ENCODE peak calls at places on chromosomes 1 and 21, in six cellular contexts. L is HCT116, M is breast epithelium, I is adrenal gland, J is IMR-90, D is A549. C is an unnamed sample.

GRCh38 chr1:53410100-53410541 is 49.1 kb upstream of the DMRTB1 start:
- DNase-seq in I (no peak), J (peak), M (no peak), L (no peak), D (no peak), C (peak)

GRCh38 chr1:225413708-225414375 is 14.0 kb downstream of the LBR start:
- DNase-seq in I (no peak), L (no peak), J (no peak), M (no peak), D (no peak), C (no peak)

GRCh38 chr1:11730429-11730861 is 5.5 kb upstream of the AGTRAP start:
- DNase-seq in D (no peak), L (no peak), I (no peak), J (peak), M (no peak), C (no peak)

GRCh38 chr1:243294723-243295121 is 38.9 kb downstream of the SDCCAG8 start:
- DNase-seq in I (no peak), M (no peak), D (no peak), J (peak), L (no peak), C (no peak)

GRCh38 chr1:13771745-13772144 is 71.8 kb downstream of the PRDM2 start:
- DNase-seq in I (no peak), J (no peak), L (no peak), M (no peak), D (no peak), C (no peak)

GRCh38 chr21:43262427-43262826 is 93.6 kb downstream of the CRYAA start:
- DNase-seq in L (no peak), M (peak), D (no peak), J (peak), I (no peak), C (no peak)

GRCh38 chr1:228209657-228210056 is 1.8 kb downstream of the OBSCN start:
- DNase-seq in D (no peak), J (no peak), M (no peak), L (no peak), I (no peak), C (peak)

GRCh38 chr1:20138346-20138745 is 777 bp upstream of the PLA2G2F start:
- DNase-seq in M (no peak), L (no peak), D (no peak), J (no peak), I (no peak), C (no peak)

GRCh38 chr1:39652105-39652504 is 12.7 kb upstream of the HEYL start:
- DNase-seq in D (no peak), L (no peak), M (no peak), I (no peak), J (no peak), C (no peak)

GRCh38 chr1:18764362-18764761 is 95.1 kb downstream of the TAS1R2 start:
- DNase-seq in M (no peak), L (no peak), I (no peak), D (no peak), J (no peak), C (no peak)

GRCh38 chr21:33747420-33747819 is 105.1 kb downstream of the ITSN1 start:
- DNase-seq in J (no peak), M (no peak), I (no peak), L (no peak), D (no peak), C (no peak)

GRCh38 chr1:207807395-207808321 is 55.8 kb downstream of the CD46 start:
- DNase-seq in L (no peak), I (peak), J (no peak), M (no peak), D (no peak), C (no peak)

DNA sequence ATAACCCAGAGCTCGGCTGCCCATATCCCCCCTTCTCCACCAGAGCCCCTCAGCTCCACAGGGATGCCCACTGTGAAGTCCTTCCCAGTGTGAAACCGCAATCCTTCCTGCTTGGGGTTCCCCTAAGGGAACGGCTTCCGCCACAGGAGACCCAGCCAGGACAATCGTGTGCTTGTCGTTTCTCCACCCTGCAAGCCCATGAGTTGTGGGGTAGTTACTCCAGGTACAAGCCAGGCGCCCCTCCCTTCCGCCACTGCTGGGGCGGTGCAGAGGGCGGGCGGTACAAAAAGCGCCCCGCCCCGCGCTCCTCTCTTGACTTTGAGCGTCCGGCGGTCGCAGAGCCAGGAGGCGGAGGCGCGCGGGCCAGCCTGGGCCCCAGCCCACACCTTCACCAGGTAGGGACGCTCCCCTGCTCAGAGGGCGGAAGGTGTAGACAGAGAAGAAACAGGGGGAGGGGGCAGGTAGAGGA is at the start of gene TINAGL1:
- DNase-seq in L (peak), J (no peak), M (peak), I (no peak), D (no peak), C (no peak)
- TF ChIP-seq POLR2A in L (peak), J (no peak), M (peak), I (peak), D (no peak), C (no peak)

DNA sequence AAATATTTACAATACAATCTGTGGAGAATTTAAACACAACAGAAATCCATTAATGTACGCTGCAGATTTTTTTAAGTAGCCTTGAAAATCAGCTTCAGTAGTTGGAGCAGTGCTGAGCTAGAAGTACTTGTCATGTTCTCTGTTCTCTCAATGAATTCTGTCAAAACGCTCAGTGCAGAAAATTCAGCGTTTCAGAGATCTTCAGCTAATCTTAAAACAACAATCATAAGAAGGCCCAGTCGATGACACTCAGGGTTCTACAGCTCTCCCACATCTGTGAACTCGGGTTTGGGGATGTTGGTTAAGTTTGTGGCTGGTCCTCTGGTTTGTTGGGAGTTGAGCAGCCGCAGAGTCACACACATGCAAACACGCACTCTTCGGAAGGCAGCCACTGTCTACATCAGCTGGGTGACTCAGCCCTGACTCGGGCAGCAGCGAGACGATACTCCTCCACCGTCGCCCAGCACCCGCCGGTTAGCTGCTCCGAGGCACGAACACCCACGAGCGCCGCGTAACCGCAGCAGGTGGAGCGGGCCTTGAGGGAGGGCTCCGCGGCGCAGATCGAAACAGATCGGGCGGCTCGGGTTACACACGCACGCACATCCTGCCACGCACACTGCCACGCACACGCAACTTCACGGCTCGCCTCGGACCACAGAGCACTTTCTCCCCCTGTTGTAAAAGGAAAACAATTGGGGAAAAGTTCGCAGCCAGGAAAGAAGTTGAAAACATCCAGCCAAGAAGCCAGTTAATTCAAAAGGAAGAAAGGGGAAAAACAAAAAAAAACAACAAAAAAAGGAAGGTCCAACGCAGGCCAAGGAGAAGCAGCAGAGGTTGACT is 161.2 kb downstream of the RUNX1 start:
- DNase-seq in J (peak), L (no peak), M (peak), D (peak), I (peak), C (peak)
- TF ChIP-seq POLR2A in J (peak), L (no peak), M (no peak), D (no peak), I (peak), C (no peak)

GRCh38 chr1:78647238-78647637 is 2.4 kb upstream of the IFI44 start:
- DNase-seq in J (no peak), M (no peak), D (no peak), I (no peak), L (no peak), C (no peak)

GRCh38 chr1:78651247-78651646 is 1.6 kb downstream of the IFI44 start:
- DNase-seq in J (peak), M (no peak), I (no peak), L (no peak), D (no peak), C (no peak)

GRCh38 chr1:78652019-78652560 is 2.5 kb downstream of the IFI44 start:
- DNase-seq in M (no peak), D (no peak), L (no peak), I (no peak), J (no peak), C (no peak)

GRCh38 chr1:78650114-78650513 is 483 bp downstream of the IFI44 start:
- DNase-seq in J (no peak), D (no peak), M (no peak), L (no peak), I (no peak), C (no peak)

GRCh38 chr1:78649628-78650027 is at the start of gene IFI44:
- DNase-seq in L (no peak), J (peak), I (peak), M (peak), D (no peak), C (peak)
- TF ChIP-seq POLR2A in L (no peak), J (no peak), I (peak), M (no peak), D (no peak), C (no peak)

DNA sequence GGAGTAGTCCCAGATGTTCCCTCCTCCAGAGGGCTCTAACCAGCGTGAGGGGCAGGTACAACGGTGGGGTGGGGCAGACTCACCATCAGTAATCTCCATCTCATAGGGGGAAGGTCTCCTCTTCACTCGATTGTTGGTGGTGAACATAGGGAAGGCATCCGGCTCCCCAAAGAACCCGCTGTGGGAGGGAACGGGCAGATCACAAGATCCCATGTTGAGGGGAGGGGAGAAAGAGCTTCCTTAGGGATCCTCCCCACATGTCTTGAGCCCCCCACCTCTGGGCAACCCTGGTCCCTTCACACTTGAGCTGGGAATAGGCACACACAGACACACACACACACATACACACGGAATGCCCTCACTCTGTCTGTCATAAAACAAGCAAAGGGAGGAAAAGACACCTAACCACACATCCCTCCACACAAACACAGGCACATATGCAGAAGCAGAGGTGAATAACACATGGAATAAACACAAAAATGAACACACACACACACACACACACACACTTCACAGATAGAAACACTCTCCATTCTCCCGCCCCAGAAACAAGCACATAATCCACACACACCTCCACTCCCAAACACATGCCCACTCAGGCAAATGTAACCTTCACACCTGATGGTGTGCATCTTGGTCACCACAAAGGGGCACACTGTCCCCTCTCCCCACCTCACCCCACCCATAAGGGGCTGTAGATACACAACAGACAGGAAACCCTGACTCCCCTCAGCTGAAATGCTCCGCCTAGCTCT is 7.9 kb downstream of the TAL1 start:
- DNase-seq in L (no peak), D (no peak), M (no peak), J (no peak), I (no peak), C (peak)
- TF ChIP-seq POLR2A in L (no peak), D (no peak), M (no peak), J (no peak), I (no peak), C (no peak)

DNA sequence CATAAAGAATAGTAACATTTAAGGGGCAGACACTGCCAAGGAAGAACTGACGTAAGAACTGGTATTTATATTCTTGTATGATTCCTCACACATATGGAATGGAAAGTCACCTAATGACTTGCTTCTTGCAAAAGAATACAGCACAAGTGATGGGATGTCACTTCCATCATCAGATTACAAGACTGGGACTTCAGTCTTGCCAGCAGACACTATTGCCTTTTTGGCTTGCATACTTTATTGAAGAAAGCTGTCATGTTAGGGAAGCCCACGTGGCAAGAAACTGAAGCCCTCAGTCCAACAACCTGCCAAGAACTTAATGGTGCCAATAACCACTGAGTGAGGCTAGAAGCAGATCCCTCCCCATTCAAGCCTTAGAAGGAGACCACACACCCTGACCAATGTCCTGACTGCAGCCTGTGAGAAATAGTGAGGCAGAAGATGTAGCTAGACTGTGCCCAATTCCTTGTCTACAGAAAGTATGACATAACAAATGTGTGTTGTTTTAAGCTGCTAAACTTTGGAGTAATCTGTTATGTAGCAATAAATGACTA is 12.0 kb downstream of the EGLN1 start:
- DNase-seq in M (no peak), L (no peak), I (no peak), D (no peak), J (peak), C (no peak)
- TF ChIP-seq POLR2A in M (no peak), L (no peak), I (no peak), D (no peak), J (no peak), C (no peak)

DNA sequence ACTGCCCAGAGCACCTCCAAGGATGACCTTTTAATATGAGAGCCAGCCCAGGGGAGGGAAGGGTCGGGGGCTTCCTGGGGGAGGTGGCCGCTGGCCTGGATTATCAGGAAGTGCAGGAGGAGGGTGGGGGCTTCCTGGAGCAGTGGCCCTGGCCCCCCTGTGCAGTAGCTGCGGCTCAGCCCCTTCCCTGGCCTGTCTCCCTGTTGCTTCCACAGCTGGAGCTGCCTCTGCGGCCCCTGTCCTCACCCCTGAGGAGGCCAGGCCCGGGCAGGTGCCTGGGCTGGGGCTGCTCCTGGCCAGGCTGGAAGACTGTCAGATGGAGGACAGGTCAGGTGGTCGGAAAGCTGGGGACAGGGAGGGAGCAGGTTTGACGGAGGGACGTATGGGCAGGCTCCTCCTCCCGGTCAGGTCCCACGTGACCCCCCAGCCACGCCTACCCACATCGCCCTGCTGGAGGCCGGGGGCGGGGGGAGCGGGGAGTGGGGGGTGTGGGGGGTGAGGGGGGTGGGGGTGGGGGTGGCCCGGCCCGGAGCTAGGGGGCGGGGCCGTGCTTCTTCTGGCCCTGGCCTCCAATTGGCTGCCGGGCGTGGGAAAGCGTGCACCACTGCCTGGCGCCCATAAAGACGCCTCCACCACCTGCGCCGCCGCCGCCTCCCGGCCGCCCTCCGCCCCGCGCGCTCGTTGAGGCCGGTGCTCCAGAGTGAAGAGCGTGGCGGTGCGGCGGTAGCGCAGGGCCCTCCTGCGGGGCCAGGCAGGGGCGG is 10.2 kb upstream of the TNFRSF14 start:
- DNase-seq in L (peak), J (peak), D (peak), I (peak), M (peak), C (peak)
- TF ChIP-seq POLR2A in L (peak), J (no peak), D (peak), I (peak), M (no peak), C (no peak)

DNA sequence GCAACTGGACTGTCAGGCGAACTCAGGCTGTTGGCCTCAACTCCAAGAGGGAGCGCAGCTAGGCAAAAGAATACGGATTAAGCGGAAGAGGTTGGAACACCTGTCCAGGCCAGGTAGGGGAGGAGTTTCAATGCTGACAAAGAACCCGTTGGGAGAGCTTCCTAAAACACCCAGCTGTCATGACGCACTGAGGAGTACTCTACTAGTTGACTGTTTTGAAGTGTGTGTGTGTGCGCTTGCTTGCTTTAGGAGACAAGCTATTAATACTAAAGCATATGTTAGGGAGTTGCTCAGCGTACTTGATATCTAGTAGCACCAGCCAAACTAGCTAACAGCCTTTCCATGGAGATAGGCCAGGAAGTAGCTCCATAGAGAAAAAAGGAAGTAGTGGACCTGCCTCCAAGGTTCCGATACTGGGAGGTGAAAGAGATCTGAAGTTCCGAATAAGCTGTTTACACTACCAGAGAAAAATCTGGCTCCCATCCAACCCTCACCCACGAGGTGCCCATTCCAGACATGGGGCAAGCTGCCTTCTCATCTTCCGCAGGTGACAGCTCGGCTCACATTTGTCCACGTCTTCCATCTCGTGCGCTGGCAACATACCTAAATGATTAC is 974 bp upstream of the FNBP1L start:
- DNase-seq in I (peak), M (no peak), D (peak), J (no peak), L (no peak), C (peak)
- TF ChIP-seq POLR2A in I (no peak), M (peak), D (no peak), J (no peak), L (no peak), C (no peak)

DNA sequence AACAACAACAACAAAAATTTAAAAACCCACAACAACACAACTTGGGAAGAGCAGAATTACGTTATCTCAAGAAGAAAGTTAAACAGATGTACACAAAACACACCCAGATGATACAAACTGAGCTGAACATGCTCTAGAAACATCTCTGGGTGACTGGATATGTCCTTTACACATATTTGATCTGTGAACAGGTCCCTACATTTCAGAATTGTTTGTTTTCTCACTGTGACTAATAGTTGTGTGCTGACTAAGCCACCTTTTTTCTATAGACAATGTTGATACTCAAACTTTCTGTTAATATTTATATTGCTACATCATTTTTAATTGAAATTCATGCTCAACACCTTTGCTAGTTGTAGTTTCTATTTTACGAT is 994 bp upstream of the F11R start:
- DNase-seq in I (no peak), J (peak), L (no peak), M (no peak), D (peak), C (no peak)
- TF ChIP-seq POLR2A in I (no peak), J (no peak), L (no peak), M (no peak), D (no peak), C (no peak)